ENCODE peak calls at places on chromosomes 1 and 21, in ten cellular contexts. One of them, this sample, is unnamed.

GRCh38 chr1:79811173-79811572 is 804.6 kb upstream of the ADGRL4 start:
- DNase-seq in dorsolateral prefrontal cortex: no peak
- DNase-seq in H7: no peak
- DNase-seq in skeletal muscle cell: peak; percentile 24
- DNase-seq in RWPE2: no peak
- DNase-seq in effector memory CD4-positive, alpha-beta T cell: no peak
- DNase-seq in AG04450: peak; percentile 38
- DNase-seq in astrocyte of the cerebellum: peak; percentile 15
- DNase-seq in uterus: no peak
- DNase-seq in astrocyte of the spinal cord: peak; percentile 77
- DNase-seq in this sample: no peak

GRCh38 chr1:157519451-157519850 is 32.9 kb downstream of the FCRL5 start:
- DNase-seq in dorsolateral prefrontal cortex: no peak
- DNase-seq in H7: no peak
- DNase-seq in skeletal muscle cell: no peak
- DNase-seq in RWPE2: no peak
- DNase-seq in effector memory CD4-positive, alpha-beta T cell: no peak
- DNase-seq in AG04450: no peak
- DNase-seq in astrocyte of the cerebellum: no peak
- DNase-seq in uterus: no peak
- DNase-seq in astrocyte of the spinal cord: no peak
- DNase-seq in this sample: no peak

GRCh38 chr1:153277852-153278251 is 18.4 kb downstream of the LORICRIN start:
- DNase-seq in dorsolateral prefrontal cortex: no peak
- DNase-seq in H7: peak; percentile 62
- DNase-seq in skeletal muscle cell: no peak
- DNase-seq in RWPE2: no peak
- DNase-seq in effector memory CD4-positive, alpha-beta T cell: no peak
- DNase-seq in AG04450: no peak
- DNase-seq in astrocyte of the cerebellum: no peak
- DNase-seq in uterus: no peak
- DNase-seq in astrocyte of the spinal cord: no peak
- DNase-seq in this sample: no peak

GRCh38 chr21:27422435-27422834 is 455.5 kb upstream of the ADAMTS5 start:
- DNase-seq in dorsolateral prefrontal cortex: no peak
- DNase-seq in H7: no peak
- DNase-seq in skeletal muscle cell: peak; percentile 61
- DNase-seq in RWPE2: no peak
- DNase-seq in effector memory CD4-positive, alpha-beta T cell: no peak
- DNase-seq in AG04450: no peak
- DNase-seq in astrocyte of the cerebellum: no peak
- DNase-seq in uterus: no peak
- DNase-seq in astrocyte of the spinal cord: peak; percentile 33
- DNase-seq in this sample: no peak

GRCh38 chr1:121522061-121522759 is 337.4 kb downstream of the SRGAP2C start:
- DNase-seq in dorsolateral prefrontal cortex: no peak
- DNase-seq in H7: no peak
- DNase-seq in skeletal muscle cell: no peak
- DNase-seq in RWPE2: no peak
- DNase-seq in effector memory CD4-positive, alpha-beta T cell: no peak
- DNase-seq in AG04450: no peak
- DNase-seq in astrocyte of the cerebellum: no peak
- DNase-seq in uterus: no peak
- DNase-seq in astrocyte of the spinal cord: no peak
- DNase-seq in this sample: no peak

GRCh38 chr1:233144434-233144833 is 151.1 kb downstream of the PCNX2 start:
- DNase-seq in dorsolateral prefrontal cortex: no peak
- DNase-seq in H7: no peak
- DNase-seq in skeletal muscle cell: no peak
- DNase-seq in RWPE2: no peak
- DNase-seq in effector memory CD4-positive, alpha-beta T cell: no peak
- DNase-seq in AG04450: no peak
- DNase-seq in astrocyte of the cerebellum: no peak
- DNase-seq in uterus: no peak
- DNase-seq in astrocyte of the spinal cord: no peak
- DNase-seq in this sample: no peak

GRCh38 chr1:110345480-110345879 is 6.3 kb downstream of the RBM15 start:
- DNase-seq in dorsolateral prefrontal cortex: no peak
- DNase-seq in H7: no peak
- DNase-seq in skeletal muscle cell: no peak
- DNase-seq in RWPE2: no peak
- DNase-seq in effector memory CD4-positive, alpha-beta T cell: no peak
- DNase-seq in AG04450: no peak
- DNase-seq in astrocyte of the cerebellum: peak; percentile 24
- DNase-seq in uterus: no peak
- DNase-seq in astrocyte of the spinal cord: no peak
- DNase-seq in this sample: no peak

GRCh38 chr1:76381450-76382108 is 307.0 kb downstream of the ST6GALNAC3 start:
- DNase-seq in dorsolateral prefrontal cortex: no peak
- DNase-seq in H7: no peak
- DNase-seq in skeletal muscle cell: no peak
- DNase-seq in RWPE2: no peak
- DNase-seq in effector memory CD4-positive, alpha-beta T cell: no peak
- DNase-seq in AG04450: peak; percentile 1
- DNase-seq in astrocyte of the cerebellum: peak; percentile 34
- DNase-seq in uterus: no peak
- DNase-seq in astrocyte of the spinal cord: no peak
- DNase-seq in this sample: no peak

GRCh38 chr1:26351591-26352337 is 2.2 kb downstream of the CRYBG2 start:
- DNase-seq in dorsolateral prefrontal cortex: no peak
- DNase-seq in H7: peak; percentile 16
- DNase-seq in skeletal muscle cell: no peak
- DNase-seq in RWPE2: peak; percentile 92
- DNase-seq in effector memory CD4-positive, alpha-beta T cell: no peak
- DNase-seq in AG04450: no peak
- DNase-seq in astrocyte of the cerebellum: peak; percentile 43
- DNase-seq in uterus: no peak
- DNase-seq in astrocyte of the spinal cord: peak; percentile 31
- DNase-seq in this sample: no peak

GRCh38 chr1:202860744-202861419 is 28.1 kb downstream of the RABIF start:
- DNase-seq in dorsolateral prefrontal cortex: peak; percentile 51
- DNase-seq in H7: peak; percentile 91
- DNase-seq in skeletal muscle cell: no peak
- DNase-seq in RWPE2: no peak
- DNase-seq in effector memory CD4-positive, alpha-beta T cell: no peak
- DNase-seq in AG04450: no peak
- DNase-seq in astrocyte of the cerebellum: no peak
- DNase-seq in uterus: peak; percentile 41
- DNase-seq in astrocyte of the spinal cord: peak; percentile 22
- DNase-seq in this sample: peak; percentile 29

GRCh38 chr1:16077430-16078245 is 4.2 kb upstream of the FAM131C start:
- DNase-seq in dorsolateral prefrontal cortex: no peak
- DNase-seq in H7: no peak
- DNase-seq in skeletal muscle cell: no peak
- DNase-seq in RWPE2: no peak
- DNase-seq in effector memory CD4-positive, alpha-beta T cell: no peak
- DNase-seq in AG04450: no peak
- DNase-seq in astrocyte of the cerebellum: no peak
- DNase-seq in uterus: no peak
- DNase-seq in astrocyte of the spinal cord: peak; percentile 9
- DNase-seq in this sample: no peak

DNA sequence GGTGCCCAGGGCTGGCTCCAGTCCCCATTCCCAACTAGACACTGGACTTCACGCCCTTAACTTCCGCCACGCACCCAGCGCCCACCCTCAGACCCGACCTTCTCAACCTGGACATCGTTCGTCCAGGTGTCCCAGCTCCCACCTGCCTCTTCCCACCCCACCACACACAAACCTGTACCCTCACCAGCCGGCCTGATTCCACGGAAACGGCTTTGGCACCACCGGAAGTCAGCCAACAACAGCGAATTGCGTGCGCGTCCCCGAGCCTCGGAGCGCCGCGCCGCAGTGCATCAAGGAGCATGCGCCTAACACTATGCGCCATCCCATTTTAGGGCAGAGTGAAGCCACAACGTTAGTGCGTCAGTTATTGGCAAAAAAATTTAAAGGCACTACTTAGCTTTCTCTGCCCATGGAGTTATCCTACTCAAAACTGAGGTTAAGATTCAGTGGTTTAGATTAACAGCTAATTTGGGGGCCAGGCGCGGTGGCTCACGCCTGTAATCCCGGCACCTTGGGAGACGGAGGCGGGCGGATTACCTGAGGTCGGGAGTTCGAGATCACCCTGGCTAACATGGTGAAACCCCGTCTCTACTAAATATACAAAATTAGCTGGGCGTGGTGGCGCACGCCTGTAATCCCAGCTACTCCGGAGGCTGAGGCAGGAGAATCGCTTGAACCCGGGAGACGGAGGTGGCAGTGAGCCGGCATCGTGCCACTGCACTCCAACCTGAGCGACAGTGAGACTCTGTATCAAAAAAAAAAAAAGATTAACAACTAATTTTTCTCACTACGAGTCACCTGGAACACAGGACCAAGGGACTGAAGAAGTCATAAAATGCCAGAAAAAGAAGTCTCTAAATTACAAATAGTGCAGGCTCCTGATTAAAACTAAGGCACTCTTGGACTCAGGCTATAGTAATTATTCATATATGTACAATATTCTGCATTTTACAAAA is at the start of gene GON4L:
- DNase-seq in dorsolateral prefrontal cortex: peak; percentile 91
- DNase-seq in H7: peak; percentile 93
- DNase-seq in skeletal muscle cell: peak; percentile 67
- DNase-seq in RWPE2: peak; percentile 85
- DNase-seq in effector memory CD4-positive, alpha-beta T cell: peak; percentile 85
- DNase-seq in AG04450: peak; percentile 75
- DNase-seq in astrocyte of the cerebellum: peak; percentile 82
- DNase-seq in uterus: peak; percentile 89
- DNase-seq in astrocyte of the spinal cord: peak; percentile 93
- DNase-seq in this sample: peak; percentile 91
- H3K4me3 ChIP-seq in dorsolateral prefrontal cortex: peak within 1 kb of the TSS; percentile 92
- H3K4me3 ChIP-seq in H7: peak within 1 kb of the TSS; percentile 92
- H3K4me3 ChIP-seq in skeletal muscle cell: peak within 1 kb of the TSS; percentile 92
- H3K4me3 ChIP-seq in RWPE2: peak within 1 kb of the TSS; percentile 55
- H3K4me3 ChIP-seq in effector memory CD4-positive, alpha-beta T cell: peak within 1 kb of the TSS; percentile 63
- H3K4me3 ChIP-seq in AG04450: peak within 1 kb of the TSS; percentile 97
- H3K4me3 ChIP-seq in astrocyte of the cerebellum: peak within 1 kb of the TSS; percentile 82
- H3K4me3 ChIP-seq in uterus: peak within 1 kb of the TSS; percentile 51
- H3K4me3 ChIP-seq in astrocyte of the spinal cord: peak within 1 kb of the TSS; percentile 96
- H3K4me3 ChIP-seq in this sample: peak within 1 kb of the TSS; percentile 99

DNA sequence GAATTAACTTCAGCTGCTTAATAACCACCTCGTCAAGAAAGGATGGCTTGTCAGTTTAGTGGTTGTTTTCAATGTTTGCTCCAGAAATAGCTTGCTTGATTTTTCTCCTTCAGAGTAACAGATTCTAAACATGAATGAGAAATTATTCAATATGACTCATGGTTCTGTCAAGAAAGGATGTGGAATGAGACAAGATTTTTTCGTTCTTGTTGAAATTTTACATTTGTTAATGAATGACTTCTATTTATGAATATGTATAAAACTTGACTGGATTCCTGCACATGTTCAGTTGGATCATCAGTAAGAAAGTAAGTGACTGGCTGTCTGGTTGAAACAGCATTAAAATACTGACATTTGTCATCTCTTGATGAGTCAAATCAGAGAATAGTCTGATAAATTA is 38.3 kb downstream of the IFI44 start:
- DNase-seq in dorsolateral prefrontal cortex: no peak
- DNase-seq in H7: no peak
- DNase-seq in skeletal muscle cell: no peak
- DNase-seq in RWPE2: no peak
- DNase-seq in effector memory CD4-positive, alpha-beta T cell: no peak
- DNase-seq in AG04450: no peak
- DNase-seq in astrocyte of the cerebellum: no peak
- DNase-seq in uterus: no peak
- DNase-seq in astrocyte of the spinal cord: no peak
- DNase-seq in this sample: no peak
- H3K4me3 ChIP-seq in dorsolateral prefrontal cortex: no peak overlapping the region
- H3K4me3 ChIP-seq in H7: no peak overlapping the region
- H3K4me3 ChIP-seq in skeletal muscle cell: no peak overlapping the region
- H3K4me3 ChIP-seq in RWPE2: no peak overlapping the region
- H3K4me3 ChIP-seq in effector memory CD4-positive, alpha-beta T cell: no peak overlapping the region
- H3K4me3 ChIP-seq in AG04450: no peak overlapping the region
- H3K4me3 ChIP-seq in astrocyte of the cerebellum: no peak overlapping the region
- H3K4me3 ChIP-seq in uterus: no peak overlapping the region
- H3K4me3 ChIP-seq in astrocyte of the spinal cord: no peak overlapping the region
- H3K4me3 ChIP-seq in this sample: no peak overlapping the region

DNA sequence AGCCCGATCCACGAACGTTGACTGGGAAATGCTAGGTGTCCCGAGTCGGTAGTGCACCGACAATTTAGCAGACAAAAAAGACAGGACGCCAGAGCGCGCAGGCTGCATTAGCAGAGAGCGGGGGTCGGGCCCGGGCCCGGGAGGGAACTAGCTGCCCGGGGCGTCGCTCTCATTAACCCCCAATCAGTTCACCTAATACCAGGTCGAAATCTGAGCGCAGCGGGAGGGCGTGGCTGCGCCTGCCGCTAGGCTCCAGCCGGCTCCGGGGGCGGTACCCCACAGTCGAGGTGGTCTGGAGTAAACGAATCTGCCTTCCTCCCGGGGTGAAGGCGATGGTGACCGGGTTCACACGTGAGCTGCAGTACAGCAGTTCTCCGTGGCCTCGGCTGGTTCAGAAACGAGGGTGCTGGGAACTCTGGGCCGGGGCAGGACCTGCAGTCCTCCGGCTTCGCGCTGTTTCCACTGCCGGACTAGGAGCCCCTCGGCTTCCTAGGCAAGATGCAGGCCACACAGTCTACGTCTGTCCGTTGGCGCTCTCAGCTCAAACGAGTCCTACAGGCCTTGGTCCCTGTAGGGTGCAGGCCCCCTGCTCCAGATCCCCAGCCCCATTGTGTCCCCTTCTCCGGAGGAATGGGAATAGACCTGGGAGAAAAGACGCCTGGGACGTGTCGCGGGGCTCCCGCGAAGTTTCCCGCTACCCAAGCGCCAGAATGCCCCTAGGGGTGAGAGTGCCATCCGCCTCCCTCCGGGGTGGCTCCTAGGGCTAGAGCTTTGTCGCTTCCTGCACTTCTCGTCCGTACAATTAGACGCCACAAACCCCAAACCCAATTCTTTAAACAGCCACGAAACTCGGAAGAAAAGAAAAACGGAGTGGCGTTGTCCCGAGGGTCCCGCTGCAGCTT is 2.0 kb downstream of the GFI1 start:
- DNase-seq in dorsolateral prefrontal cortex: no peak
- DNase-seq in H7: peak; percentile 73
- DNase-seq in skeletal muscle cell: no peak
- DNase-seq in RWPE2: peak; percentile 66
- DNase-seq in effector memory CD4-positive, alpha-beta T cell: peak; percentile 35
- DNase-seq in AG04450: no peak
- DNase-seq in astrocyte of the cerebellum: no peak
- DNase-seq in uterus: no peak
- DNase-seq in astrocyte of the spinal cord: no peak
- DNase-seq in this sample: peak; percentile 75
- H3K4me3 ChIP-seq in dorsolateral prefrontal cortex: peak overlapping the region; percentile 68
- H3K4me3 ChIP-seq in H7: peak overlapping the region; percentile 45
- H3K4me3 ChIP-seq in skeletal muscle cell: peak overlapping the region; percentile 47
- H3K4me3 ChIP-seq in RWPE2: peak overlapping the region; percentile 11
- H3K4me3 ChIP-seq in effector memory CD4-positive, alpha-beta T cell: peak overlapping the region; percentile 87
- H3K4me3 ChIP-seq in AG04450: no peak overlapping the region
- H3K4me3 ChIP-seq in astrocyte of the cerebellum: peak overlapping the region; percentile 50
- H3K4me3 ChIP-seq in uterus: peak overlapping the region; percentile 6
- H3K4me3 ChIP-seq in astrocyte of the spinal cord: peak overlapping the region; percentile 40
- H3K4me3 ChIP-seq in this sample: peak overlapping the region; percentile 72

DNA sequence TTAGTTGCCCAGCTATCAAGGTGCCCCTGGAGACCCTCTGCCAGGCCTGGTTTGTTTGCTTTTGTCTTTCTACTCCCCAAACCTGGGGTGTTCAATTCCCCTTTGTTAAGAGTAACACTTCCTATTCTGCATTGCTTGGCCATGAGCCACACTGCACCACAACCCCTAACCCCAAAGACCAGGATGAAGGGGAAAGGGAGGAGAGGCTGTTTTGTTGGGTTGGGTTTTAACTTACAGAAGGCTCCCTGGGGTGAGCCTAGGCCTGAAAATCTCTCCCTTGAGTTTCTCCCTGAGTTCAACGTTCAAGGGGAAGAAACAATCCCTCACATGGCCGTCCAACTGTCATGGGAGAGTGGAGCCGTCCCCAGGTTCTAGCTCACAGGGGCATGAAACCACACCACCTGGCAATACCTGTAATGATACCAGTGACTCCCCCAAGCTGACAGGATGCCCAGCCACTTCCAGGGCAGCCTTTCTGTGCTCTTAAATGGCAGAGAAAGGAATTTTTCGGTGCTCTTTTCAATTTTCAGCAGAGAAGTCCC is 15.0 kb downstream of the SLC45A3 start:
- DNase-seq in dorsolateral prefrontal cortex: no peak
- DNase-seq in H7: peak; percentile 33
- DNase-seq in skeletal muscle cell: no peak
- DNase-seq in RWPE2: no peak
- DNase-seq in effector memory CD4-positive, alpha-beta T cell: no peak
- DNase-seq in AG04450: no peak
- DNase-seq in astrocyte of the cerebellum: no peak
- DNase-seq in uterus: no peak
- DNase-seq in astrocyte of the spinal cord: no peak
- DNase-seq in this sample: no peak
- H3K4me3 ChIP-seq in dorsolateral prefrontal cortex: no peak overlapping the region
- H3K4me3 ChIP-seq in H7: no peak overlapping the region
- H3K4me3 ChIP-seq in skeletal muscle cell: no peak overlapping the region
- H3K4me3 ChIP-seq in RWPE2: no peak overlapping the region
- H3K4me3 ChIP-seq in effector memory CD4-positive, alpha-beta T cell: no peak overlapping the region
- H3K4me3 ChIP-seq in AG04450: no peak overlapping the region
- H3K4me3 ChIP-seq in astrocyte of the cerebellum: no peak overlapping the region
- H3K4me3 ChIP-seq in uterus: no peak overlapping the region
- H3K4me3 ChIP-seq in astrocyte of the spinal cord: no peak overlapping the region
- H3K4me3 ChIP-seq in this sample: no peak overlapping the region